ENCODE peak calls at places on chromosomes 13 and 19, in eight cellular contexts. I, F, X, A, R, T, D and J are unnamed samples.

GRCh38 chr13:99660101-99660500 is 158.8 kb downstream of the TM9SF2 start:
- DNase-seq in X (no peak), R (no peak), D (no peak), F (no peak), T (no peak), A (no peak), I (no peak), J (no peak)

GRCh38 chr19:28881616-28882015 is 331.3 kb downstream of the UQCRFS1 start:
- DNase-seq in T (no peak), R (no peak), X (no peak), F (no peak), A (no peak), I (no peak), D (no peak), J (no peak)

GRCh38 chr19:16018106-16018755 is 58.1 kb upstream of the TPM4 start:
- DNase-seq in R (no peak), A (no peak), T (no peak), I (no peak), F (no peak), D (no peak), X (no peak), J (peak)

GRCh38 chr13:110531671-110532083 is 29.8 kb downstream of the RAB20 start:
- DNase-seq in I (no peak), R (no peak), A (no peak), X (no peak), T (peak), F (no peak), D (no peak), J (no peak)

GRCh38 chr13:90238433-90238832 is 1109.1 kb upstream of the MIR17HG start:
- DNase-seq in F (no peak), R (no peak), D (peak), X (no peak), A (no peak), T (no peak), I (no peak), J (no peak)

GRCh38 chr13:101398191-101398590 is 18.1 kb downstream of the NALCN start:
- DNase-seq in I (no peak), A (no peak), D (peak), R (no peak), F (no peak), T (no peak), X (no peak), J (no peak)

GRCh38 chr13:113933901-113934300 is 40.0 kb downstream of the C13orf46 start:
- DNase-seq in D (no peak), A (no peak), R (no peak), F (no peak), T (no peak), X (peak), I (no peak), J (no peak)

GRCh38 chr13:34246511-34246910 is 428.6 kb downstream of the RFC3 start:
- DNase-seq in T (no peak), F (peak), R (no peak), X (no peak), D (no peak), A (no peak), I (no peak), J (no peak)

GRCh38 chr19:44722131-44723121 is 23.5 kb downstream of the CEACAM16 start:
- DNase-seq in A (no peak), X (no peak), I (no peak), D (no peak), R (peak), T (peak), F (peak), J (peak)

GRCh38 chr19:56112313-56112709 is 8.8 kb downstream of the ZNF787 start:
- DNase-seq in D (no peak), F (no peak), X (no peak), A (no peak), T (no peak), I (no peak), R (no peak), J (no peak)

GRCh38 chr13:67343777-67344176 is 113.6 kb upstream of the PCDH9 start:
- DNase-seq in A (no peak), R (no peak), F (no peak), T (no peak), I (no peak), X (no peak), D (no peak), J (no peak)

GRCh38 chr13:25329706-25330105 is 28.3 kb downstream of the NUP58 start:
- DNase-seq in F (no peak), X (no peak), A (no peak), D (peak), R (no peak), I (no peak), T (no peak), J (no peak)

GRCh38 chr19:5340637-5341447 is at the start of gene PTPRS:
- DNase-seq in I (peak), D (peak), R (no peak), T (peak), A (peak), X (peak), F (peak), J (peak)

GRCh38 chr13:112723771-112724170 is 33.9 kb downstream of the ATP11A start:
- DNase-seq in X (no peak), D (no peak), A (no peak), F (no peak), T (no peak), R (no peak), I (no peak), J (no peak)

GRCh38 chr13:81636120-81636519 is 1295.2 kb upstream of the SPRY2 start:
- DNase-seq in A (no peak), F (no peak), I (no peak), T (no peak), D (no peak), R (no peak), X (no peak), J (no peak)

GRCh38 chr19:4581381-4582111 is 22.1 kb upstream of the SEMA6B start:
- DNase-seq in R (peak), X (no peak), T (no peak), A (no peak), F (no peak), D (no peak), I (no peak), J (peak)

GRCh38 chr13:63209330-63210017 is 1793.8 kb upstream of the PCDH20 start:
- DNase-seq in F (no peak), X (no peak), A (no peak), R (no peak), D (peak), I (no peak), T (no peak), J (no peak)

GRCh38 chr13:114027046-114027760 is 53.3 kb upstream of the C13orf46 start:
- DNase-seq in F (peak), R (no peak), T (peak), D (peak), I (no peak), X (peak), A (no peak), J (no peak)

GRCh38 chr13:43364210-43365041 is 341.0 kb downstream of the DNAJC15 start:
- DNase-seq in D (peak), I (no peak), T (no peak), F (peak), A (no peak), X (peak), R (no peak), J (no peak)

DNA sequence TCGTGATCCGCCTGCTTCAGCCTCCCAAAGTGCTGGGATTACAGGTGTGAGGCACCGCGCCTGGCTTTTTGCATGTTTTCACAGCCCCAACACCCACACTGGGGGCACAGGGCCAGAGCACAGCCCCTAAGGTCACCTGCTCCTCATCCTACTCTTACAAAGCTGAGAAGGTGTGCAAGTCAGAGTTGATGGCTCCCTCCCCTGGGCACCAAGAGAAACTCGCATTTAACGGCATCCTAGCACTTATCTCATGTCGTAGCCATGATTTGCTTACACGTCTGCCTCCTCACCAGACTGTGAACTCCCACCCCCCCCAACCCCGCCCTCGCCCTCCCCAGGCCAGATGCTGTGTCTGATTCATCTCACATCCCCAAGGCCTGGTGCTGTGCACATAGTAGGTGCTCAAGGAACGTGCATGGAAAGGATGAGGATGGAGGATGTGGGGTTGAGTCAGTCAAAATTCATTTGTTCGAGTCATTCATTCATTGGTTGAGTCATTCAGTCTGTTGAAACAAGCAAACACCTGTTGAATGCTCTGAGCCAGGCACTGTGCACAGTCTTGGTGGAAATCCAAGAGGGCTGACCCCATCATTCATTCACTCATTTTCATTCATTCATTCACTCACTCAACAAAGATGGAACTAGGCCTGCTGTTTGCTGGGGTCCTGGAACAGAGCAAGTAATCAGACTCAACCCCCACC is 11.3 kb downstream of the SHANK1 start:
- DNase-seq in I (no peak), T (no peak), F (no peak), D (no peak), A (no peak), R (no peak), X (peak), J (no peak)
- TF ChIP-seq CTCF in I (no peak), T (no peak), F (no peak), D (no peak), A (no peak), R (no peak), X (no peak), J (no peak)

GRCh38 chr19:31313291-31314030 is 35.8 kb downstream of the TSHZ3 start:
- DNase-seq in R (no peak), X (no peak), D (no peak), A (no peak), F (no peak), T (no peak), I (no peak), J (no peak)
- TF ChIP-seq CTCF in R (no peak), X (no peak), D (no peak), A (no peak), F (no peak), T (no peak), I (no peak), J (no peak)

GRCh38 chr19:19562665-19563347 is 24.7 kb downstream of the CILP2 start:
- DNase-seq in F (no peak), R (no peak), T (no peak), I (no peak), D (no peak), A (no peak), X (no peak), J (no peak)
- TF ChIP-seq CTCF in F (no peak), R (peak), T (no peak), I (no peak), D (no peak), A (no peak), X (no peak), J (peak)

GRCh38 chr19:40512473-40513344 is 45.9 kb downstream of the SPTBN4 start:
- DNase-seq in D (no peak), F (no peak), T (no peak), I (no peak), R (no peak), X (no peak), A (peak), J (no peak)
- TF ChIP-seq CTCF in D (no peak), F (no peak), T (no peak), I (no peak), R (no peak), X (no peak), A (peak), J (no peak)

GRCh38 chr19:40542197-40542859 is 34.3 kb upstream of the SHKBP1 start:
- DNase-seq in I (no peak), R (no peak), A (no peak), D (no peak), F (no peak), X (peak), T (peak), J (no peak)

GRCh38 chr19:40533508-40533907 is 43.2 kb upstream of the SHKBP1 start:
- DNase-seq in R (no peak), I (no peak), F (no peak), T (no peak), D (no peak), X (no peak), A (no peak), J (no peak)

GRCh38 chr19:40534148-40534547 is 42.5 kb upstream of the SHKBP1 start:
- DNase-seq in A (no peak), X (no peak), I (no peak), F (no peak), D (no peak), R (no peak), T (no peak), J (no peak)

GRCh38 chr19:40543029-40543597 is 33.6 kb upstream of the SHKBP1 start:
- DNase-seq in D (no peak), X (no peak), I (no peak), A (no peak), T (no peak), F (no peak), R (no peak), J (no peak)

GRCh38 chr19:40539070-40539469 is 37.6 kb upstream of the SHKBP1 start:
- DNase-seq in T (no peak), R (no peak), X (no peak), A (no peak), I (no peak), D (no peak), F (no peak), J (no peak)
- TF ChIP-seq CTCF in T (no peak), R (no peak), X (no peak), A (peak), I (no peak), D (no peak), F (no peak), J (no peak)